ENCODE peak calls at places on chromosome 16, in five cellular contexts. One of them, this sample, is unnamed.

GRCh38 chr16:19031738-19032137 is 35.7 kb upstream of the COQ7 start:
- DNase-seq in A549: no peak
- DNase-seq in HL-60: no peak
- DNase-seq in HCT116: no peak
- DNase-seq in GM12878: no peak
- DNase-seq in this sample: no peak

GRCh38 chr16:878886-879285 is 78.4 kb upstream of the GNG13 start:
- DNase-seq in A549: no peak
- DNase-seq in HCT116: no peak
- DNase-seq in HL-60: no peak
- DNase-seq in GM12878: no peak
- DNase-seq in this sample: no peak

GRCh38 chr16:4244254-4244812 is 2.5 kb upstream of the SRL start:
- DNase-seq in GM12878: no peak
- DNase-seq in A549: no peak
- DNase-seq in HL-60: no peak
- DNase-seq in HCT116: no peak
- DNase-seq in this sample: no peak

GRCh38 chr16:20107086-20107485 is 33.4 kb upstream of the GPR139 start:
- DNase-seq in HCT116: no peak
- DNase-seq in A549: no peak
- DNase-seq in GM12878: no peak
- DNase-seq in HL-60: no peak
- DNase-seq in this sample: peak; percentile 3

GRCh38 chr16:53183442-53183841 is 128.7 kb downstream of the CHD9 start:
- DNase-seq in HCT116: no peak
- DNase-seq in A549: no peak
- DNase-seq in GM12878: no peak
- DNase-seq in HL-60: no peak
- DNase-seq in this sample: no peak

GRCh38 chr16:22188595-22189442 is 17.3 kb upstream of the EEF2K start:
- DNase-seq in GM12878: peak; percentile 55
- DNase-seq in A549: peak; percentile 75
- DNase-seq in HL-60: peak; percentile 74
- DNase-seq in HCT116: peak; percentile 70
- DNase-seq in this sample: peak; percentile 87

GRCh38 chr16:11949527-11949926 is 7.7 kb upstream of the NPIPB2 start:
- DNase-seq in A549: peak; percentile 55
- DNase-seq in GM12878: no peak
- DNase-seq in HCT116: peak; percentile 28
- DNase-seq in HL-60: peak; percentile 39
- DNase-seq in this sample: peak; percentile 84

GRCh38 chr16:15564619-15565339 is 78.2 kb downstream of the MARF1 start:
- DNase-seq in HCT116: no peak
- DNase-seq in GM12878: no peak
- DNase-seq in HL-60: no peak
- DNase-seq in A549: no peak
- DNase-seq in this sample: no peak

GRCh38 chr16:9566099-9566498 is 474.7 kb downstream of the HAPSTR1 start:
- DNase-seq in GM12878: no peak
- DNase-seq in HL-60: no peak
- DNase-seq in A549: no peak
- DNase-seq in HCT116: no peak
- DNase-seq in this sample: no peak

GRCh38 chr16:46885960-46886763 is 2.0 kb downstream of the GPT2 start:
- DNase-seq in A549: no peak
- DNase-seq in HCT116: no peak
- DNase-seq in GM12878: no peak
- DNase-seq in HL-60: no peak
- DNase-seq in this sample: peak; percentile 41

GRCh38 chr16:23597003-23597756 is 1.1 kb upstream of the NDUFAB1 start:
- DNase-seq in GM12878: no peak
- DNase-seq in A549: peak; percentile 23
- DNase-seq in HCT116: peak; percentile 50
- DNase-seq in HL-60: peak; percentile 76
- DNase-seq in this sample: peak; percentile 77

GRCh38 chr16:11315499-11315898 is 29.8 kb upstream of the RMI2 start:
- DNase-seq in A549: no peak
- DNase-seq in GM12878: no peak
- DNase-seq in HCT116: no peak
- DNase-seq in HL-60: no peak
- DNase-seq in this sample: peak; percentile 100

GRCh38 chr16:47057631-47057996 is 84.1 kb upstream of the DNAJA2 start:
- DNase-seq in GM12878: no peak
- DNase-seq in HCT116: no peak
- DNase-seq in HL-60: no peak
- DNase-seq in A549: no peak
- DNase-seq in this sample: no peak

GRCh38 chr16:30375830-30376229 is 1.2 kb downstream of the MYL11 start:
- DNase-seq in HCT116: no peak
- DNase-seq in A549: no peak
- DNase-seq in HL-60: no peak
- DNase-seq in GM12878: no peak
- DNase-seq in this sample: peak; percentile 46

GRCh38 chr16:57645691-57646387 is 17.4 kb downstream of the ADGRG1 start:
- DNase-seq in A549: no peak
- DNase-seq in HCT116: no peak
- DNase-seq in HL-60: no peak
- DNase-seq in GM12878: no peak
- DNase-seq in this sample: no peak

GRCh38 chr16:56226187-56226586 is 34.9 kb downstream of the GNAO1 start:
- DNase-seq in GM12878: no peak
- DNase-seq in HL-60: peak; percentile 16
- DNase-seq in HCT116: no peak
- DNase-seq in A549: no peak
- DNase-seq in this sample: no peak

GRCh38 chr16:83351846-83352245 is 455.9 kb upstream of the HSBP1 start:
- DNase-seq in A549: no peak
- DNase-seq in HCT116: no peak
- DNase-seq in HL-60: no peak
- DNase-seq in GM12878: no peak
- DNase-seq in this sample: no peak

GRCh38 chr16:64481497-64481896 is 640.4 kb downstream of the CDH11 start:
- DNase-seq in A549: no peak
- DNase-seq in GM12878: no peak
- DNase-seq in HCT116: no peak
- DNase-seq in HL-60: no peak
- DNase-seq in this sample: no peak

GRCh38 chr16:2457946-2458345 is 2.0 kb upstream of the TEDC2 start:
- DNase-seq in HCT116: no peak
- DNase-seq in HL-60: no peak
- DNase-seq in GM12878: no peak
- DNase-seq in A549: no peak
- DNase-seq in this sample: no peak

GRCh38 chr16:80557037-80557436 is 16.2 kb downstream of the DYNLRB2 start:
- DNase-seq in GM12878: no peak
- DNase-seq in HCT116: no peak
- DNase-seq in A549: no peak
- DNase-seq in HL-60: no peak
- DNase-seq in this sample: no peak

GRCh38 chr16:8735574-8735973 is 61.2 kb downstream of the ABAT start:
- DNase-seq in A549: no peak
- DNase-seq in HL-60: no peak
- DNase-seq in GM12878: no peak
- DNase-seq in HCT116: no peak
- DNase-seq in this sample: no peak

GRCh38 chr16:14007460-14007859 is 63.7 kb upstream of the MRTFB start:
- DNase-seq in A549: no peak
- DNase-seq in HL-60: no peak
- DNase-seq in GM12878: peak; percentile 62
- DNase-seq in HCT116: no peak
- DNase-seq in this sample: no peak

GRCh38 chr16:73154063-73154870 is 106.3 kb upstream of the ZFHX3 start:
- DNase-seq in HL-60: peak; percentile 98
- DNase-seq in A549: no peak
- DNase-seq in HCT116: no peak
- DNase-seq in GM12878: no peak
- DNase-seq in this sample: no peak

GRCh38 chr16:16014329-16015224 is 65.2 kb downstream of the ABCC1 start:
- DNase-seq in HCT116: no peak
- DNase-seq in A549: peak; percentile 87
- DNase-seq in GM12878: no peak
- DNase-seq in HL-60: no peak
- DNase-seq in this sample: no peak

GRCh38 chr16:89656435-89657121 is 930 bp downstream of the CHMP1A start:
- DNase-seq in HL-60: no peak
- DNase-seq in HCT116: no peak
- DNase-seq in GM12878: no peak
- DNase-seq in A549: no peak
- DNase-seq in this sample: no peak

GRCh38 chr16:11350531-11351335 is 5.5 kb downstream of the RMI2 start:
- DNase-seq in A549: no peak
- DNase-seq in HCT116: no peak
- DNase-seq in GM12878: no peak
- DNase-seq in HL-60: no peak
- DNase-seq in this sample: no peak

GRCh38 chr16:667780-668518 is at the start of gene RHOT2:
- DNase-seq in GM12878: peak; percentile 48
- DNase-seq in A549: peak; percentile 63
- DNase-seq in HL-60: peak; percentile 90
- DNase-seq in HCT116: no peak
- DNase-seq in this sample: peak; percentile 97

GRCh38 chr16:55543470-55543869 is 23.0 kb upstream of the CAPNS2 start:
- DNase-seq in HL-60: no peak
- DNase-seq in HCT116: no peak
- DNase-seq in A549: no peak
- DNase-seq in GM12878: no peak
- DNase-seq in this sample: peak; percentile 66

GRCh38 chr16:19851476-19851875 is 33.2 kb downstream of the GPRC5B start:
- DNase-seq in A549: no peak
- DNase-seq in HL-60: no peak
- DNase-seq in GM12878: no peak
- DNase-seq in HCT116: no peak
- DNase-seq in this sample: no peak

GRCh38 chr16:1206326-1206725 is 18.7 kb downstream of the TPSG1 start:
- DNase-seq in GM12878: no peak
- DNase-seq in A549: no peak
- DNase-seq in HCT116: no peak
- DNase-seq in HL-60: no peak
- DNase-seq in this sample: no peak

GRCh38 chr16:68503334-68503733 is 35.8 kb upstream of the ZFP90 start:
- DNase-seq in HCT116: no peak
- DNase-seq in A549: no peak
- DNase-seq in GM12878: no peak
- DNase-seq in HL-60: no peak
- DNase-seq in this sample: no peak

GRCh38 chr16:22638393-22639206 is 127.9 kb downstream of the NPIPB5 start:
- DNase-seq in HL-60: peak; percentile 37
- DNase-seq in GM12878: no peak
- DNase-seq in A549: no peak
- DNase-seq in HCT116: no peak
- DNase-seq in this sample: no peak

GRCh38 chr16:75415169-75415908 is 18.0 kb downstream of the CFDP1 start:
- DNase-seq in HL-60: no peak
- DNase-seq in GM12878: no peak
- DNase-seq in HCT116: no peak
- DNase-seq in A549: no peak
- DNase-seq in this sample: no peak

GRCh38 chr16:24497405-24497804 is 42.0 kb upstream of the RBBP6 start:
- DNase-seq in HCT116: no peak
- DNase-seq in HL-60: no peak
- DNase-seq in GM12878: no peak
- DNase-seq in A549: no peak
- DNase-seq in this sample: peak; percentile 37

GRCh38 chr16:49886554-49887121 is 30.7 kb upstream of the ZNF423 start:
- DNase-seq in A549: no peak
- DNase-seq in HL-60: no peak
- DNase-seq in HCT116: no peak
- DNase-seq in GM12878: no peak
- DNase-seq in this sample: no peak

DNA sequence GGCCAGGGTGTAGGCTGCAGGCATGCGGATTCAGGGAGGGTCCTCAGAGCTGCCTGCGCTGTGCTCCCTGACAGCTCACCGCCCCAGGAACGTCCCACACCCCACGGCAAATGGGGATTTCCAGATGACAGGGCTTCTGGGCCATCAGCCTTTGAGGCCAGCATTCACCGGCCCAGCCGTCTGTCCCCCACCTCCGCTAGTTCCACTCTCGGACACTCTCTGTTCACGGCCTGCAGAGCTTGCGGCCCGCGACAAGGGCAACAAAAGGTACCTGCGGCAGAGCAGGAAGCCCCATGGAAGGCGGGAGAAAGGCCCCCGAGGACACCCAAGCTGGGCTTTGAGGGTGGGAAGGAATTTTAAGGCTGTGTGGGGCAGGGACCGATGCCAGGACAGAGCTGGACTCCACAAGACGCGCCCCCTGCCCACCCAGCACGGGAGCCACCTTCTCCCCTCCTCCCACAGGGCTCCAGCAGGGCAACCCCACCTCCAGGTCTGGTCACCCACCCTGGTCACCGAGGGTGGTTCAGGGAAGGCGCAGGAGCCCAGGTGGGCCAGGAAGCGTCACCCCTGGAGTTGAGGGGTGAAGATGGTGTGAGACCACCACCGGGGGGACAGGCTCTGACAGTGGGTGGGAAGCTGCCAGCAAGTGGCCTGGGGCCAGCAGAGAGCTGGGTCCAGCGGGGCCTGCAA is 5.6 kb upstream of the CYBA start:
- DNase-seq in GM12878: no peak
- DNase-seq in HL-60: no peak
- DNase-seq in A549: no peak
- DNase-seq in HCT116: no peak
- DNase-seq in this sample: no peak
- TF ChIP-seq REST in GM12878: no peak
- TF ChIP-seq REST in HL-60: no peak
- TF ChIP-seq REST in A549: no peak
- TF ChIP-seq REST in HCT116: no peak
- TF ChIP-seq REST in this sample: no peak

GRCh38 chr16:28915181-28915580 is 9.9 kb downstream of the RABEP2 start:
- DNase-seq in HL-60: no peak
- DNase-seq in A549: no peak
- DNase-seq in GM12878: no peak
- DNase-seq in HCT116: no peak
- DNase-seq in this sample: no peak
- TF ChIP-seq REST in HL-60: no peak
- TF ChIP-seq REST in A549: no peak
- TF ChIP-seq REST in GM12878: no peak
- TF ChIP-seq REST in HCT116: no peak
- TF ChIP-seq REST in this sample: no peak

DNA sequence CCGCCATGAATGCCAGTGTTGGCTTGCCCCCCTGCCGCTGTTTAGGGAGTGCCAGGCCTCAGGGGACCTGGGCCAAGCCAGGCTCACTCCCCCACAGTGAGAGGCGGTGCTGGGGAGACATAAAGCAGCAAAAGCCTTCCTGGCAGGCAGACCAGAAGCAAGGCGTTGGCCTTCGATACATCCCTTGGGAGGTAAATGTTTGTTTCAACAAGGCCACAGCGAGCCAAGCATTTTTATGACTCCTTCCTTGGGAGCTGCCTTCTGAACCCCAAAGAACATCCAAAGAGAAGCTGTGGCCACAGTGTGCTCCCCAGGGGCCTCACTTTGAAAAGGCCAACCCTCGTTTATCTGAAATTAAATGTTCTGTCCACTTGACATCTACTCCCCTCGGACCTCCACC is 119.7 kb upstream of the CIBAR2 start:
- DNase-seq in HL-60: no peak
- DNase-seq in A549: no peak
- DNase-seq in HCT116: no peak
- DNase-seq in GM12878: no peak
- DNase-seq in this sample: no peak
- TF ChIP-seq REST in HL-60: no peak
- TF ChIP-seq REST in A549: no peak
- TF ChIP-seq REST in HCT116: no peak
- TF ChIP-seq REST in GM12878: no peak
- TF ChIP-seq REST in this sample: no peak

GRCh38 chr16:58678716-58679115 is 5.9 kb downstream of the SLC38A7 start:
- DNase-seq in HCT116: no peak
- DNase-seq in GM12878: no peak
- DNase-seq in HL-60: peak; percentile 8
- DNase-seq in A549: no peak
- DNase-seq in this sample: no peak
- TF ChIP-seq REST in HCT116: no peak
- TF ChIP-seq REST in GM12878: no peak
- TF ChIP-seq REST in HL-60: no peak
- TF ChIP-seq REST in A549: no peak
- TF ChIP-seq REST in this sample: no peak